ENCODE peak calls at places on chromosomes 11 and 22, in nine cellular contexts. J is HepG2, I is stomach, G is sigmoid colon, X is transverse colon, L is HCT116, P is K562, K is spleen, N is breast epithelium. Y is an unnamed sample.

GRCh38 chr22:39576027-39576426 is 5.5 kb downstream of the CACNA1I start:
- DNase-seq in I (no peak), J (no peak), L (no peak), X (no peak), G (no peak), N (no peak), P (no peak), K (no peak), Y (no peak)

GRCh38 chr11:57426439-57426753 is 525 bp downstream of the SLC43A3 start:
- DNase-seq in J (no peak), N (no peak), I (no peak), G (no peak), L (no peak), X (no peak), K (no peak), P (peak; percentile 55), Y (no peak)

GRCh38 chr22:21865041-21865440 is 2.4 kb downstream of the MAPK1 start:
- DNase-seq in I (peak; percentile 35), L (no peak), N (no peak), K (no peak), P (peak; percentile 82), X (no peak), G (peak; percentile 75), J (no peak), Y (peak; percentile 54)

GRCh38 chr11:28981331-28981865 is 873.2 kb downstream of the METTL15 start:
- DNase-seq in N (no peak), G (no peak), I (no peak), K (no peak), L (no peak), J (no peak), X (no peak), P (no peak), Y (no peak)

GRCh38 chr11:27358306-27358705 is 4.7 kb downstream of the CCDC34 start:
- DNase-seq in G (no peak), P (no peak), I (no peak), J (no peak), N (no peak), L (no peak), X (no peak), K (no peak), Y (no peak)

GRCh38 chr11:128359515-128359914 is 227.8 kb downstream of the ETS1 start:
- DNase-seq in P (no peak), J (no peak), L (no peak), X (no peak), N (no peak), I (no peak), K (no peak), G (no peak), Y (no peak)

GRCh38 chr11:69537126-69537525 is 55.7 kb downstream of the LINC01488 start:
- DNase-seq in L (no peak), X (no peak), J (no peak), I (no peak), G (peak; percentile 42), K (peak; percentile 59), P (no peak), N (no peak), Y (peak; percentile 3)

GRCh38 chr22:31661851-31662667 is at the start of gene PISD:
- DNase-seq in N (peak; percentile 97), G (peak; percentile 97), P (peak; percentile 96), J (peak; percentile 92), X (peak; percentile 98), L (peak; percentile 96), I (peak; percentile 98), K (peak; percentile 98), Y (peak; percentile 94)

GRCh38 chr11:12263141-12263693 is 114.2 kb upstream of the PARVA start:
- DNase-seq in K (no peak), X (no peak), N (no peak), G (no peak), L (no peak), P (peak; percentile 79), I (no peak), J (no peak), Y (no peak)

GRCh38 chr11:102138677-102139076 is 28.4 kb downstream of the YAP1 start:
- DNase-seq in L (no peak), G (no peak), J (no peak), N (no peak), I (no peak), P (no peak), K (no peak), X (no peak), Y (no peak)

GRCh38 chr11:101470881-101471535 is 112.8 kb downstream of the TRPC6 start:
- DNase-seq in X (no peak), I (no peak), J (peak; percentile 25), L (no peak), N (no peak), G (no peak), K (no peak), P (no peak), Y (no peak)

GRCh38 chr11:13140873-13141655 is 131.9 kb downstream of the RASSF10 start:
- DNase-seq in X (peak; percentile 24), N (peak; percentile 87), I (no peak), L (no peak), P (no peak), G (no peak), J (peak; percentile 48), K (no peak), Y (no peak)

GRCh38 chr11:122441702-122442092 is 213.8 kb upstream of the UBASH3B start:
- DNase-seq in P (no peak), X (no peak), N (no peak), L (no peak), G (no peak), J (no peak), K (no peak), I (no peak), Y (no peak)

GRCh38 chr11:68146010-68146540 is 24.9 kb upstream of the CHKA start:
- DNase-seq in I (peak; percentile 99), P (no peak), K (peak; percentile 91), L (no peak), X (peak; percentile 96), G (peak; percentile 89), J (peak; percentile 65), N (peak; percentile 95), Y (peak; percentile 90)

GRCh38 chr11:96241351-96241841 is 101.6 kb downstream of the MAML2 start:
- DNase-seq in J (peak; percentile 89), N (peak; percentile 45), P (no peak), K (no peak), G (no peak), L (no peak), X (peak; percentile 57), I (no peak), Y (no peak)
- TF ChIP-seq CTCF in J (peak; percentile 42), N (no peak), P (peak; percentile 36), K (no peak), G (no peak), L (peak; percentile 18), X (no peak), I (no peak), Y (no peak)

DNA sequence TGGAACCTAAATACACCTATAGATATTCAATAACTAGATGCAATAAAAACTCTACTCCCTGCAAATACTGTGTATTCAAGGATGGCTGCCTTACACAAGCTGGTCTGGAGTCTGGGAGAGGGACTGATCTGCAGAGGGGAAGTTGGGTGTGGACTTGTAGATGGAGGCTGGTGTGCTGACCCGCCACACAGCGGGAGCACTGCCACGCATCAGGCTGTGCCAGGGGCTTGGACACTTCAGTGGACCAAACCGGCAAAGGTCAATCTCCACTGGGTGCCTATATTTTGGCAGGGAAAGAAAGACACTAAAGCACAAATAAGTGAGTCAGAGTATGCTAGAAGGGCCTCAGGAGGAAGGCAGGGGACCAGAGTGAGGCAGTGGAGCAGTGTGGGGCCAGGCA is 2.1 kb upstream of the SHANK3 start:
- DNase-seq in X (no peak), P (no peak), N (no peak), G (no peak), K (no peak), L (no peak), J (no peak), I (no peak), Y (no peak)
- TF ChIP-seq POLR2AphosphoS5 in X (no peak), P (no peak), N (no peak), G (no peak), K (peak; percentile 29), L (no peak), J (no peak), I (no peak), Y (no peak)

DNA sequence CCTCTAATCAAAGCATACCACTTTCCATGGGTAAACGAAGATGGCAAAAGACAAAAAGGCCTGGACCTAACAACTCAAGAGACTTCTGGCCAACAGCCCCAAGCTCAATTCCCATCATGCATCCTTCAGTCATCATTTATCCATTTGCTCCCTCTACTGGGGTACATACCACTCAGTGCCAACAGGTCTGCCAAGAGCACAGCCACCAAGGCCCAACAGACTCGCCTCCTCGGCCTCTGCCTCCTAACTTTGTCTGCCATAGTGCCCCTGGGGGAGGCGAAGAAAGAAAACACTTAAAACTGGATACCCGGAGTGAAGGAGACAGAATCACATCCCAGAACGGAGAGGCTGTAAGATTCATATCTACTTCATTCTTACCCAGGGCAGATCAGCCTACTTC is 1.1 kb downstream of the HYOU1 start:
- DNase-seq in I (no peak), P (no peak), X (no peak), N (no peak), G (no peak), K (no peak), J (peak; percentile 48), L (peak; percentile 42), Y (no peak)
- TF ChIP-seq CTCF in I (no peak), P (peak; percentile 23), X (no peak), N (no peak), G (no peak), K (no peak), J (peak; percentile 58), L (peak; percentile 43), Y (no peak)

DNA sequence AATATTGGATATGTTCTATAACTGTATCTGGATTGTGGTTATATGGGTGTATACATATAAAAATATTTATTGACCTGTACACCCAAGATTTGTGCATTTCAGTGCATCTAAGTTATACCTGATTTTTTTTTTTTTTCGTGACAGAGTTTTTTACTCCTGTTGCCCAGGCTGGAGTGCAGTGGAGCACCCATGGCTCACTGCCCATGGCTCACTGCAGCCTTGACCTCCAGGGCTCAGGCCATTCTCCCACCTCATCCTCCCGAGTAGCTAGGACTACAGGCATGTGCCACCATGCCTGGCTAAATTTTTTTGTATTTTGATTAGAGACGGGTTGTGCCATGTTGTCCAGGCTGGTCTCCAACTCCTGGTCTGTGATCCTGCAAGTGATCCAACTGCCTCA is 24.3 kb downstream of the ATG13 start:
- DNase-seq in I (no peak), G (no peak), L (no peak), N (no peak), X (no peak), P (no peak), K (no peak), J (no peak), Y (no peak)
- TF ChIP-seq POLR2AphosphoS5 in I (no peak), G (no peak), L (no peak), N (no peak), X (no peak), P (no peak), K (no peak), J (no peak), Y (no peak)

Y was measured in upper lobe of left lung.